ENCODE peak calls at places on chromosomes 16 and 17, in four cellular contexts. M is SK-N-SH, X is H1, G is GM12878. K is an unnamed sample.

GRCh38 chr17:79231766-79232287 is 157.2 kb downstream of the ENGASE start:
- DNase-seq in M (no peak), X (no peak), G (no peak), K (no peak)

GRCh38 chr17:73787036-73787720 is 142.9 kb upstream of the SDK2 start:
- DNase-seq in M (no peak), X (no peak), G (no peak), K (no peak)

GRCh38 chr16:59612094-59612493 is 878.0 kb upstream of the GOT2 start:
- DNase-seq in M (no peak), X (no peak), G (no peak), K (no peak)

GRCh38 chr16:85337910-85338637 is 225.8 kb upstream of the CIBAR2 start:
- DNase-seq in M (no peak), X (no peak), G (no peak), K (no peak)

GRCh38 chr17:56801506-56802178 is 32.1 kb downstream of the C17orf67 start:
- DNase-seq in M (no peak), X (no peak), G (no peak), K (no peak)

GRCh38 chr16:56401482-56401881 is 23.9 kb downstream of the AMFR start:
- DNase-seq in M (peak; percentile 52), X (no peak), G (no peak), K (peak; percentile 42)

GRCh38 chr16:22425036-22425801 is 50.8 kb upstream of the CDR2 start:
- DNase-seq in M (no peak), X (no peak), G (no peak), K (no peak)

GRCh38 chr17:37361543-37361942 is 14.2 kb upstream of the C17orf78 start:
- DNase-seq in M (no peak), X (no peak), G (no peak), K (no peak)

GRCh38 chr16:83803811-83804210 is 4.0 kb upstream of the HSBP1 start:
- DNase-seq in M (no peak), X (no peak), G (no peak), K (no peak)

GRCh38 chr17:63740464-63741181 is 976 bp downstream of the STRADA start:
- DNase-seq in M (peak; percentile 13), X (no peak), G (no peak), K (no peak)

GRCh38 chr17:28346746-28347246 is 10.5 kb downstream of the POLDIP2 start:
- DNase-seq in M (peak; percentile 39), X (no peak), G (no peak), K (peak; percentile 69)

GRCh38 chr16:46757339-46758050 is 9.4 kb upstream of the MYLK3 start:
- DNase-seq in M (peak; percentile 92), X (no peak), G (no peak), K (no peak)

GRCh38 chr16:66007717-66008116 is 358.8 kb upstream of the CDH5 start:
- DNase-seq in M (no peak), X (no peak), G (no peak), K (no peak)

GRCh38 chr16:80824623-80825364 is 20.4 kb upstream of the CDYL2 start:
- DNase-seq in M (peak; percentile 38), X (no peak), G (peak; percentile 7), K (peak; percentile 59)

GRCh38 chr16:65547799-65548446 is 426.1 kb upstream of the CDH11 start:
- DNase-seq in M (peak; percentile 21), X (no peak), G (no peak), K (no peak)

GRCh38 chr17:8060274-8060673 is 21.4 kb downstream of the ALOX15B start:
- DNase-seq in M (peak; percentile 80), X (no peak), G (peak; percentile 19), K (peak; percentile 65)

GRCh38 chr16:88759245-88759975 is 25.6 kb downstream of the PIEZO1 start:
- DNase-seq in M (no peak), X (no peak), G (no peak), K (peak; percentile 98)

GRCh38 chr17:46198233-46198632 is 5.0 kb upstream of the KANSL1 start:
- DNase-seq in M (no peak), X (no peak), G (no peak), K (no peak)

GRCh38 chr17:46200200-46200599 is 7.0 kb upstream of the KANSL1 start:
- DNase-seq in M (no peak), X (no peak), G (no peak), K (no peak)

GRCh38 chr17:46197526-46197925 is 4.3 kb upstream of the KANSL1 start:
- DNase-seq in M (no peak), X (no peak), G (no peak), K (no peak)

GRCh38 chr17:46201491-46201890 is 8.3 kb upstream of the KANSL1 start:
- DNase-seq in M (no peak), X (no peak), G (no peak), K (no peak)

DNA sequence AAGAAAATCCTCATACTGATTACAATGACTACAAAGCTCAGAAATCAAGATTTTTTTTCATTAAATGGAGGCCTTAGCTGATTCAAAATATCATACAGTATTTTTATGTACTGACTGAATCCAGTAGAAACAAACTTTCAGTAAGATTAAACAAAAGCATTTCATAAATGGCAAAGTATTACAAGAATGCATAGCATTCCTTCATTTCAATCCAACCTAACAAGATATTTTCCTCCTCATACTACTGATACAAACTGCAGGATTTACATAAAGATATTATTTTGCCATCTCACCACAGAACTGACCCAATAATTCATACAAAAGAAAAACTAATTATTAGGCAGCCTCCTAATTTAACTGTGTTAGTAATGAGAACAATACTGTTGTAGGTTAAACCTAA is 6.2 kb upstream of the KANSL1 start:
- DNase-seq in M (no peak), X (no peak), G (no peak), K (no peak)
- TF ChIP-seq TCF12 in M (no peak), X (no peak), G (no peak), K (no peak)

DNA sequence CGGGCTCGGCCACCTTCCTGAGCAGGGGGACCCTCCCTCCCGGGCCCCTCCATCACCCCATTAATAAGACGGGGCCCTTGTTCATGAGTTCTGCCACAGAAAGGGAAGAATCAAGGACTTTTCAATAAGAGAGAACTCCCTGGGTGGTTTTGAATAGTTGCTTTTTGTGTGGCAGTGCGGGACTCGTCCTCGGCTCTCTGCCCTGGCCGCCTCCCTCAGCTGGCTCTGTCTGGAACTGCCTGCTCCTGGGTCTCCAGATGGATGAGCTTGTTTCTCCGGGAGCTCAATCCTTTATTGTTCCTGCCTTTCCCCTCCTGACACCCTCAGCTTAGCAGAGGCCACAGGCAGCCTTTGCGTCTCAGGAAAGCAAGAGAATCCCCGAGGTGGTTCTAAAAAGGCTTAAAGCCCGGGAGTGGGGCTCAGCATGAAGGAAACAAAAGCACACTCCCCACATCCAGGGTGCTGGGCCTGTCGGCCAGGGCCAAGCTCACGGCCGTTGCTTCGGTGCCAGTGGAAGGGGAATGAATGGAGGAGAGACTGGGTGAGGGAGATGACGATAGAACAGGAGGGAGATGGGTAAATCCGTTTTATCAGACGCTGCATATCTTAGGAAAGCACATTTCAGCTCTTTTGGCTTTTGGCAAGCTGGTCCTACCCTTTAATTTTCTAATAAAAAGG is 60.2 kb downstream of the RAI1 start:
- DNase-seq in M (peak; percentile 72), X (no peak), G (no peak), K (no peak)
- TF ChIP-seq TCF12 in M (no peak), X (no peak), G (no peak), K (no peak)

GRCh38 chr16:24071990-24072389 is 184.1 kb upstream of the CACNG3 start:
- DNase-seq in M (no peak), X (no peak), G (no peak), K (no peak)
- TF ChIP-seq TCF12 in M (no peak), X (no peak), G (no peak), K (no peak)

GRCh38 chr17:27158390-27158789 is 135.5 kb upstream of the WSB1 start:
- DNase-seq in M (no peak), X (no peak), G (no peak), K (no peak)
- TF ChIP-seq TCF12 in M (no peak), X (no peak), G (no peak), K (no peak)